ENCODE peak calls at places on chromosomes 12 and 14, in ten cellular contexts. U is naive thymus-derived CD4-positive, alpha-beta T cell; O is activated naive CD4-positive, alpha-beta T cell treated with Interleukin-2 at 50 U/mL for 16 hours; M is progenitor cell of endocrine pancreas; V is aorta; J is ecto neural progenitor cell; L is adipocyte; G is omental fat pad; E is hypothalamus; S is HuH-7. A is an unnamed sample.

GRCh38 chr14:93894992-93895391 is 32.2 kb upstream of the FAM181A start:
- DNase-seq in U (no peak), O (no peak), M (no peak), V (no peak), J (peak), L (no peak), G (no peak), E (no peak), S (no peak), A (no peak)

GRCh38 chr12:15928345-15928744 is 17.2 kb downstream of the DERA start:
- DNase-seq in U (no peak), O (no peak), M (no peak), V (no peak), J (no peak), L (peak), G (no peak), E (no peak), S (no peak), A (no peak)

GRCh38 chr12:18296201-18296908 is 35.0 kb downstream of the PIK3C2G start:
- DNase-seq in U (no peak), O (no peak), M (no peak), V (no peak), J (no peak), L (peak), G (no peak), E (no peak), S (no peak), A (no peak)

GRCh38 chr12:98182791-98183190 is 332.6 kb upstream of the TMPO start:
- DNase-seq in U (no peak), O (no peak), M (no peak), V (no peak), J (no peak), L (no peak), G (no peak), E (no peak), S (no peak), A (no peak)

GRCh38 chr14:68109132-68109531 is 289.6 kb downstream of the RAD51B start:
- DNase-seq in U (no peak), O (no peak), M (no peak), V (no peak), J (no peak), L (peak), G (no peak), E (no peak), S (no peak), A (no peak)

GRCh38 chr12:127489055-127489454 is 777.9 kb upstream of the TMEM132C start:
- DNase-seq in U (no peak), O (no peak), M (no peak), V (no peak), J (peak), L (no peak), G (no peak), E (no peak), S (no peak), A (no peak)

GRCh38 chr12:56001446-56002100 is 4.5 kb downstream of the SUOX start:
- DNase-seq in U (no peak), O (no peak), M (no peak), V (no peak), J (no peak), L (no peak), G (no peak), E (no peak), S (peak), A (no peak)

GRCh38 chr14:67857778-67858350 is 38.3 kb downstream of the RAD51B start:
- DNase-seq in U (no peak), O (no peak), M (no peak), V (peak), J (no peak), L (no peak), G (no peak), E (no peak), S (no peak), A (no peak)

GRCh38 chr12:126434412-126434811 is 1369.2 kb downstream of the AACS start:
- DNase-seq in U (no peak), O (no peak), M (no peak), V (no peak), J (no peak), L (no peak), G (no peak), E (no peak), S (no peak), A (no peak)

GRCh38 chr12:89880695-89881350 is 172.2 kb upstream of the ATP2B1 start:
- DNase-seq in U (peak), O (peak), M (no peak), V (no peak), J (no peak), L (no peak), G (no peak), E (no peak), S (no peak), A (no peak)

GRCh38 chr14:57182760-57183503 is 85.8 kb downstream of the EXOC5 start:
- DNase-seq in U (no peak), O (no peak), M (no peak), V (no peak), J (peak), L (peak), G (no peak), E (no peak), S (peak), A (no peak)